ENCODE peak calls at places on chromosomes 13 and 19, in five cellular contexts. O, V, B, Z and E are unnamed samples.

GRCh38 chr13:110559986-110560385 is 1.5 kb downstream of the RAB20 start:
- DNase-seq in Z (no peak), O (no peak), B (no peak), V (no peak), E (no peak)

GRCh38 chr19:800360-801029 is 3.2 kb downstream of the PTBP1 start:
- DNase-seq in O (peak; percentile 91), Z (no peak), B (no peak), V (no peak), E (no peak)

GRCh38 chr19:48681127-48681470 is 8.3 kb upstream of the NTN5 start:
- DNase-seq in Z (no peak), B (peak; percentile 75), V (no peak), O (no peak), E (no peak)

GRCh38 chr19:53877361-53877766 is 4.6 kb upstream of the PRKCG start:
- DNase-seq in Z (no peak), V (no peak), B (no peak), O (no peak), E (no peak)

GRCh38 chr19:51783373-51783772 is 11.6 kb upstream of the FPR3 start:
- DNase-seq in Z (no peak), B (no peak), O (peak; percentile 58), V (peak; percentile 98), E (no peak)

GRCh38 chr19:2661615-2662014 is 40.9 kb downstream of the GNG7 start:
- DNase-seq in B (no peak), O (no peak), Z (peak; percentile 18), V (peak; percentile 17), E (no peak)

GRCh38 chr13:41139296-41139966 is 6.8 kb upstream of the KBTBD6 start:
- DNase-seq in V (no peak), Z (no peak), O (no peak), B (no peak), E (no peak)

GRCh38 chr13:47794963-47795362 is 206.1 kb downstream of the SUCLA2 start:
- DNase-seq in B (no peak), Z (no peak), O (peak; percentile 11), V (peak; percentile 29), E (no peak)

GRCh38 chr13:107881362-107881761 is 334.0 kb downstream of the LIG4 start:
- DNase-seq in V (no peak), Z (no peak), B (no peak), O (no peak), E (no peak)

GRCh38 chr13:91144054-91144453 is 203.4 kb upstream of the MIR17HG start:
- DNase-seq in V (peak; percentile 84), Z (no peak), O (no peak), B (no peak), E (no peak)

GRCh38 chr13:25752957-25753540 is 298.8 kb downstream of the SHISA2 start:
- DNase-seq in V (peak; percentile 12), O (peak; percentile 27), B (no peak), Z (no peak), E (no peak)

GRCh38 chr13:29436291-29436690 is 159.2 kb downstream of the SLC7A1 start:
- DNase-seq in Z (no peak), B (no peak), O (no peak), V (no peak), E (no peak)

GRCh38 chr19:4376991-4377781 is 23.2 kb downstream of the SH3GL1 start:
- DNase-seq in Z (no peak), O (no peak), V (no peak), B (no peak), E (no peak)

GRCh38 chr13:31898383-31899071 is 133.0 kb upstream of the FRY start:
- DNase-seq in B (no peak), O (no peak), Z (no peak), V (peak; percentile 47), E (no peak)

GRCh38 chr19:29004796-29005195 is 208.2 kb downstream of the UQCRFS1 start:
- DNase-seq in Z (no peak), O (no peak), B (no peak), V (no peak), E (no peak)

GRCh38 chr19:15836595-15837398 is 21.3 kb upstream of the OR10H1 start:
- DNase-seq in Z (peak; percentile 89), V (peak; percentile 99), O (peak; percentile 97), B (peak; percentile 60), E (peak; percentile 89)

GRCh38 chr19:41172297-41173164 is 20.5 kb upstream of the CYP2S1 start:
- DNase-seq in O (no peak), V (no peak), Z (no peak), B (no peak), E (no peak)

GRCh38 chr13:54733639-54734038 is 1705.0 kb downstream of the OLFM4 start:
- DNase-seq in V (no peak), O (peak; percentile 66), Z (no peak), B (no peak), E (no peak)